ENCODE peak calls at places on chromosomes 13 and 19, in seven cellular contexts. Z is cardiac muscle cell, X is bronchial epithelial cell, H is colonic mucosa, Q is fibroblast of lung, N is Peyer's patch, M is SK-N-SH. U is an unnamed sample. For H3K27me3, the result is how much of the 10 kb centered on the place peaks cover.

GRCh38 chr19:11659612-11660011 is 62.3 kb downstream of the ZNF627 start:
- DNase-seq in M (peak), N (no peak), H (no peak), Z (no peak), X (peak), Q (no peak), U (peak)

GRCh38 chr19:5024282-5024681 is 55.4 kb downstream of the KDM4B start:
- DNase-seq in H (no peak), M (no peak), Q (no peak), X (no peak), N (no peak), Z (no peak), U (peak)

GRCh38 chr19:344625-345319 is at the start of gene MIER2:
- DNase-seq in M (peak), Z (peak), H (peak), Q (peak), X (peak), N (peak), U (peak)

GRCh38 chr13:45954861-45955595 is 97.5 kb downstream of the ZC3H13 start:
- DNase-seq in M (no peak), H (no peak), N (no peak), X (no peak), Z (no peak), Q (no peak), U (no peak)

GRCh38 chr13:46348976-46349375 is 38.1 kb downstream of the RUBCNL start:
- DNase-seq in N (no peak), M (no peak), X (peak), Z (no peak), H (no peak), Q (no peak), U (no peak)

GRCh38 chr19:14369399-14370168 is 11.7 kb upstream of the ADGRE5 start:
- DNase-seq in Z (peak), X (no peak), M (no peak), N (peak), Q (peak), H (no peak), U (no peak)

GRCh38 chr13:99289674-99290337 is 17.4 kb downstream of the GPR183 start:
- DNase-seq in Z (no peak), M (no peak), N (no peak), X (no peak), Q (no peak), H (no peak), U (no peak)

GRCh38 chr13:21001471-21001870 is 59.9 kb downstream of the LATS2 start:
- DNase-seq in Q (no peak), H (no peak), Z (no peak), M (no peak), X (no peak), N (no peak), U (no peak)

GRCh38 chr19:45075215-45076028 is 856 bp downstream of the ZNF296 start:
- DNase-seq in Z (peak), N (peak), H (peak), X (peak), M (no peak), Q (peak), U (peak)

GRCh38 chr13:110964229-110965037 is 49.6 kb upstream of the ANKRD10 start:
- DNase-seq in H (no peak), M (no peak), N (no peak), Q (no peak), X (no peak), Z (no peak), U (no peak)

GRCh38 chr19:44869728-44870470 is 21.2 kb upstream of the TOMM40 start:
- DNase-seq in H (no peak), N (peak), M (no peak), Q (peak), Z (no peak), X (no peak), U (no peak)

GRCh38 chr19:42301646-42302204 is at the start of gene PRR19:
- DNase-seq in N (peak), Z (no peak), Q (no peak), X (no peak), M (no peak), H (peak), U (peak)

GRCh38 chr13:94345374-94346195 is 133.9 kb downstream of the DCT start:
- DNase-seq in Z (peak), N (no peak), M (peak), X (peak), H (no peak), Q (peak), U (no peak)

GRCh38 chr19:7673995-7674667 is 2.8 kb upstream of the MCEMP1 start:
- DNase-seq in Q (peak), H (peak), Z (peak), N (no peak), M (peak), X (peak), U (peak)

GRCh38 chr13:76286178-76286577 is 600.0 kb downstream of the KCTD12 start:
- DNase-seq in X (peak), Z (no peak), M (no peak), N (no peak), Q (peak), H (no peak), U (no peak)

GRCh38 chr13:48263196-48263595 is 30.2 kb downstream of the ITM2B start:
- DNase-seq in M (no peak), Z (no peak), H (no peak), Q (peak), X (peak), N (no peak), U (no peak)

GRCh38 chr19:756232-756631 is 5.3 kb downstream of the MISP start:
- DNase-seq in M (peak), N (no peak), X (peak), Z (no peak), H (no peak), Q (peak), U (peak)

GRCh38 chr13:97225533-97225932 is 3.4 kb downstream of the MBNL2 start:
- DNase-seq in Z (no peak), N (no peak), M (no peak), Q (no peak), H (no peak), X (no peak), U (no peak)

GRCh38 chr13:97221989-97222700 is at the start of gene MBNL2:
- DNase-seq in X (peak), N (peak), Z (peak), H (peak), Q (peak), M (peak), U (peak)

GRCh38 chr13:97224544-97225324 is 2.6 kb downstream of the MBNL2 start:
- DNase-seq in M (no peak), N (no peak), H (peak), X (peak), Q (peak), Z (no peak), U (no peak)

GRCh38 chr13:97222934-97223710 is 989 bp downstream of the MBNL2 start:
- DNase-seq in Z (no peak), M (no peak), X (peak), H (no peak), N (no peak), Q (no peak), U (no peak)

GRCh38 chr13:97223711-97224461 is 1.8 kb downstream of the MBNL2 start:
- DNase-seq in M (no peak), Z (peak), N (peak), X (peak), Q (peak), H (peak), U (peak)
- H3K27me3 ChIP-seq in M (under half), Z (under half), N (under half), X (under half), Q (under half), H (under half), U (half or more)

GRCh38 chr13:27835799-27836198 is 43.5 kb downstream of the GSX1 start:
- DNase-seq in H (no peak), X (no peak), Q (no peak), Z (no peak), N (no peak), M (no peak), U (no peak)

GRCh38 chr13:27834095-27834494 is 41.8 kb downstream of the GSX1 start:
- DNase-seq in M (no peak), Z (no peak), X (no peak), N (no peak), Q (no peak), H (no peak), U (no peak)

GRCh38 chr13:27839809-27840467 is 47.7 kb downstream of the GSX1 start:
- DNase-seq in Z (no peak), H (no peak), X (peak), M (no peak), N (no peak), Q (peak), U (no peak)
- H3K27me3 ChIP-seq in Z (half or more), H (under half), X (under half), M (under half), N (under half), Q (under half), U (under half)

GRCh38 chr19:3712663-3713531 is 4.7 kb downstream of the TJP3 start:
- DNase-seq in X (no peak), Q (no peak), H (peak), N (no peak), Z (no peak), M (no peak), U (peak)

GRCh38 chr19:3716147-3716668 is 8.0 kb downstream of the TJP3 start:
- DNase-seq in H (peak), X (no peak), Q (no peak), Z (no peak), M (no peak), N (no peak), U (peak)

GRCh38 chr19:3708207-3708931 is at the start of gene TJP3:
- DNase-seq in Q (peak), M (peak), N (no peak), Z (no peak), H (peak), X (peak), U (peak)

GRCh38 chr19:3707868-3708206 is 347 bp upstream of the TJP3 start:
- DNase-seq in H (no peak), X (no peak), Q (no peak), N (no peak), M (peak), Z (no peak), U (no peak)

DNA sequence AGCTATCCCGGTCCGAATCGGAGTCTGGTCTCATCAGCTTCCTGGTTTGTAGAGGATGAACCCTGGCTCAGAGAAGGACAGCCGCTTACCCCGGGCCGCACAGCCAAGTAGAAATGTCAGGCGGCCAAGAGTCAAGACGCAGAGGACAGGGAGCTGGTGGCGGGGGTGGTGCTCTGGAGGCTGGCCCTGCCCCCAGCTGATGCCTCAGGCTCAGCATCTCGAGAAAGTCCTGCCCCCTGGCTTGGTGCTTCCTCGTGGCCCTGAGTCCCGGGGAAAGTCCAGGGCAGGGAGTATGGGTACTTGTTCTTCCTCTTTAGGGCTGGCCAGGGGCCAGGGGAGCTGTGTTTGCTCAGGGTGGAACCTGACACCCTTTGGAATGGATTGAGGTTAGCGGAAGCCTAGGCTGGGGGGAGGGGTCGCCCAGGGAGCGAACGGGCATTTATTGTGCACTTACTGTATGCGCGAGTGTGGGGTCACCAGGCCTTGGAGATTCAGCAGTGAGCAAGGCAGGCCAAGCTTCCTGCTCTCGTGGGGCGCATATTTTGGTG is 2.2 kb downstream of the TJP3 start:
- DNase-seq in Z (peak), N (no peak), H (peak), M (peak), Q (peak), X (peak), U (peak)
- H3K27me3 ChIP-seq in Z (under half), N (under half), H (under half), M (under half), Q (under half), X (under half), U (under half)

GRCh38 chr19:2726904-2727639 is 5.9 kb upstream of the DIRAS1 start:
- DNase-seq in X (no peak), Q (no peak), H (no peak), M (peak), Z (peak), N (peak), U (peak)
- H3K27me3 ChIP-seq in X (under half), Q (under half), H (under half), M (under half), Z (under half), N (under half), U (under half)

GRCh38 chr19:38674388-38675133 is 27.1 kb downstream of the ACTN4 start:
- DNase-seq in Z (peak), M (no peak), H (no peak), N (no peak), X (peak), Q (peak), U (no peak)
- H3K27me3 ChIP-seq in Z (under half), M (under half), H (under half), N (under half), X (under half), Q (under half), U (under half)

DNA sequence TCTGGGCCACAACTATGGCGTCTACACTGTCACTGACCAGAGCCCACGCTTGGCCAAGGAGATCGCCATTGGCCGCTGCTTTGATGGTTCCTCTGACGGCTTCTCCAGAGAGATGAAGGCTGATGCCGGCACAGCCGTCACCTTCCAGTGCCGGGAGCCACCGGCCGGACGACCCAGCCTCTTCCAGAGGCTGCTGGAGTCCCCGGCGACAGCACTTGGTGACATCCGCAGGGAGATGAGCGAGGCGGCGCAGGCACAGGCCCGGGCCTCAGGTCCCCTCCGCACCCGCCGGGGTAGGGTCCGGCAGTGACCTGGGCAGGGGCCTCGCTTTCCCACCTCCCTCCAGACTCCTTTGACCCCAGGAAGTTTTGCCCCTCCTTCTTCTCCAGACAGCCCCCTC is 7.6 kb downstream of the CILP2 start:
- DNase-seq in H (no peak), M (no peak), N (no peak), Z (no peak), X (no peak), Q (no peak), U (no peak)
- H3K27me3 ChIP-seq in H (under half), M (under half), N (under half), Z (under half), X (under half), Q (under half), U (under half)

GRCh38 chr13:106083620-106084350 is 451.7 kb downstream of the EFNB2 start:
- DNase-seq in Q (peak), Z (peak), X (peak), N (no peak), M (peak), H (peak), U (peak)
- H3K27me3 ChIP-seq in Q (under half), Z (under half), X (under half), N (under half), M (under half), H (under half), U (under half)

DNA sequence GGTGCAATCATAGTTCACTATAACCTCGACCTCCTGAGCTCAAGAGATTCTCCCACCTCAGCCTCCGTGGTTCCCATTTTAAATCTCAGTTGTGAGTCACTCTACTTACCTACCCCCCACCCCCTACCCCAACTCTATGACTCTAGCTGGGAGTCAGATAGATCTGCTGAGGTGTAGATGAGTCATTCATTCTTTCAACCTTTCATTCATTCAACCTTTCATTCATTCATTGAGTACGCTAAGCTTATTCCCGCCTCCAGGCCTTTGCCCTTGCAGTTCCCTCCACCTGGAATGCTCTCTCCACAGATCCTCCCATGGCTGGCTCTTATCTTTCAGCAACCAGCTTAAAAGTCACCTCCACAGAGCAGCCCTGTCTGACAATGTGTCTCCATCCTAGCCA is 1.1 kb upstream of the MAST1 start:
- DNase-seq in Z (no peak), N (no peak), M (no peak), Q (no peak), X (peak), H (no peak), U (no peak)
- H3K27me3 ChIP-seq in Z (under half), N (half or more), M (under half), Q (half or more), X (under half), H (half or more), U (under half)

GRCh38 chr19:33279430-33280350 is 22.6 kb downstream of the CEBPA start:
- DNase-seq in Q (no peak), H (no peak), M (no peak), Z (no peak), N (no peak), X (no peak), U (no peak)

GRCh38 chr19:33277434-33277833 is 24.9 kb downstream of the CEBPA start:
- DNase-seq in Z (no peak), M (no peak), H (no peak), Q (no peak), X (no peak), N (no peak), U (no peak)

GRCh38 chr19:33278403-33279269 is 23.7 kb downstream of the CEBPA start:
- DNase-seq in Q (no peak), M (no peak), N (no peak), H (no peak), Z (no peak), X (no peak), U (no peak)

GRCh38 chr19:33275933-33276619 is 26.3 kb downstream of the CEBPA start:
- DNase-seq in N (no peak), X (no peak), Q (no peak), Z (no peak), M (no peak), H (no peak), U (no peak)

GRCh38 chr19:33278023-33278402 is 24.3 kb downstream of the CEBPA start:
- DNase-seq in H (no peak), Z (no peak), X (no peak), M (no peak), N (no peak), Q (no peak), U (no peak)
- H3K27me3 ChIP-seq in H (under half), Z (under half), X (under half), M (under half), N (under half), Q (under half), U (under half)

DNA sequence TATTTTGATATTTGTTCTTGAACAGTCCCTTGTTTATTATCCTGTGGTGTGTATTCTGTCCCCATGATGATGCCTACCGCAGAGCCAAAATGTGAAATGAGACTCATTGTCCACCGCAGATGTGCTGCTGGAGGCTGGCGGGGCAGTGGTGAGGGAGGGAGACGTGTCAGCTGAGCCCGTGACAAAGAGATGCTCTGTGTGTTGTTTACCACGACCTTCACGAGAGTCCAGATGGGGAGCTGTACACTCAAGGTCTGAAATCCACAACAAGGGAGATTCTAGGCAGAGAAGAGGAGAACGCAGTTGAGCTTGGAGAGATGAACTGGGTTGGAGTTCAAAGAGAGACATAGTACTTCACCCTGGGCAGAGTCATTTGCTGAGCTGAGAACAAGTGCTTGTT is 20.8 kb upstream of the AMER2 start:
- DNase-seq in H (no peak), Z (no peak), X (no peak), Q (no peak), M (no peak), N (no peak), U (no peak)
- H3K27me3 ChIP-seq in H (under half), Z (under half), X (under half), Q (under half), M (under half), N (under half), U (under half)

U was measured in H7.